ENCODE peak calls at places on chromosomes 2 and 18, in ten cellular contexts. One of them, this sample, is unnamed. For H3K27me3, the result is how much of the 10 kb centered on the place peaks cover.

GRCh38 chr18:50879302-50880107 is 587 bp downstream of the ME2 start:
- DNase-seq in PC-3: peak
- DNase-seq in thoracic aorta: no peak
- DNase-seq in hepatocyte: no peak
- DNase-seq in heart left ventricle: no peak
- DNase-seq in MM.1S: peak
- DNase-seq in IMR-90: peak
- DNase-seq in uterus: peak
- DNase-seq in right lobe of liver: no peak
- DNase-seq in left lung: peak
- DNase-seq in this sample: peak

GRCh38 chr2:215796160-215796559 is 217.2 kb downstream of the MREG start:
- DNase-seq in MM.1S: no peak
- DNase-seq in thoracic aorta: no peak
- DNase-seq in right lobe of liver: no peak
- DNase-seq in hepatocyte: no peak
- DNase-seq in PC-3: peak
- DNase-seq in uterus: peak
- DNase-seq in left lung: no peak
- DNase-seq in IMR-90: peak
- DNase-seq in heart left ventricle: no peak
- DNase-seq in this sample: no peak

GRCh38 chr18:8106603-8107002 is 502.6 kb upstream of the RAB12 start:
- DNase-seq in thoracic aorta: no peak
- DNase-seq in IMR-90: no peak
- DNase-seq in heart left ventricle: no peak
- DNase-seq in right lobe of liver: no peak
- DNase-seq in PC-3: no peak
- DNase-seq in uterus: no peak
- DNase-seq in MM.1S: no peak
- DNase-seq in left lung: no peak
- DNase-seq in hepatocyte: no peak
- DNase-seq in this sample: no peak

GRCh38 chr2:149733936-149734685 is 146.5 kb upstream of the MMADHC start:
- DNase-seq in thoracic aorta: no peak
- DNase-seq in MM.1S: no peak
- DNase-seq in left lung: no peak
- DNase-seq in PC-3: peak
- DNase-seq in heart left ventricle: no peak
- DNase-seq in IMR-90: peak
- DNase-seq in uterus: no peak
- DNase-seq in hepatocyte: peak
- DNase-seq in right lobe of liver: no peak
- DNase-seq in this sample: no peak

GRCh38 chr2:1992280-1992679 is 248.0 kb upstream of the PXDN start:
- DNase-seq in hepatocyte: no peak
- DNase-seq in right lobe of liver: peak
- DNase-seq in thoracic aorta: no peak
- DNase-seq in uterus: no peak
- DNase-seq in MM.1S: no peak
- DNase-seq in heart left ventricle: no peak
- DNase-seq in PC-3: no peak
- DNase-seq in left lung: no peak
- DNase-seq in IMR-90: no peak
- DNase-seq in this sample: no peak

GRCh38 chr2:3606028-3606369 is 11.1 kb downstream of the COLEC11 start:
- DNase-seq in MM.1S: no peak
- DNase-seq in IMR-90: no peak
- DNase-seq in hepatocyte: no peak
- DNase-seq in right lobe of liver: no peak
- DNase-seq in left lung: peak
- DNase-seq in PC-3: no peak
- DNase-seq in uterus: no peak
- DNase-seq in thoracic aorta: no peak
- DNase-seq in heart left ventricle: no peak
- DNase-seq in this sample: no peak

GRCh38 chr2:62774555-62775366 is 69.2 kb downstream of the EHBP1 start:
- DNase-seq in heart left ventricle: no peak
- DNase-seq in left lung: no peak
- DNase-seq in uterus: no peak
- DNase-seq in right lobe of liver: no peak
- DNase-seq in PC-3: peak
- DNase-seq in MM.1S: peak
- DNase-seq in IMR-90: peak
- DNase-seq in hepatocyte: peak
- DNase-seq in thoracic aorta: no peak
- DNase-seq in this sample: no peak

GRCh38 chr18:47260138-47260923 is 8.9 kb upstream of the SKOR2 start:
- DNase-seq in MM.1S: no peak
- DNase-seq in hepatocyte: peak
- DNase-seq in thoracic aorta: no peak
- DNase-seq in left lung: peak
- DNase-seq in IMR-90: peak
- DNase-seq in heart left ventricle: peak
- DNase-seq in uterus: no peak
- DNase-seq in right lobe of liver: peak
- DNase-seq in PC-3: peak
- DNase-seq in this sample: no peak

GRCh38 chr2:130726614-130727180 is 2.2 kb upstream of the GPR148 start:
- DNase-seq in IMR-90: no peak
- DNase-seq in left lung: peak
- DNase-seq in PC-3: no peak
- DNase-seq in hepatocyte: no peak
- DNase-seq in uterus: no peak
- DNase-seq in MM.1S: no peak
- DNase-seq in thoracic aorta: no peak
- DNase-seq in right lobe of liver: no peak
- DNase-seq in heart left ventricle: no peak
- DNase-seq in this sample: no peak

GRCh38 chr2:54947121-54947520 is 103.1 kb downstream of the RTN4 start:
- DNase-seq in right lobe of liver: no peak
- DNase-seq in PC-3: no peak
- DNase-seq in heart left ventricle: no peak
- DNase-seq in MM.1S: no peak
- DNase-seq in uterus: no peak
- DNase-seq in thoracic aorta: no peak
- DNase-seq in IMR-90: no peak
- DNase-seq in hepatocyte: no peak
- DNase-seq in left lung: no peak
- DNase-seq in this sample: no peak
- H3K27ac ChIP-seq in right lobe of liver: no peak
- H3K27ac ChIP-seq in PC-3: no peak
- H3K27ac ChIP-seq in heart left ventricle: no peak
- H3K27ac ChIP-seq in MM.1S: no peak
- H3K27ac ChIP-seq in uterus: no peak
- H3K27ac ChIP-seq in thoracic aorta: no peak
- H3K27ac ChIP-seq in IMR-90: no peak
- H3K27ac ChIP-seq in hepatocyte: no peak
- H3K27ac ChIP-seq in left lung: no peak
- H3K27ac ChIP-seq in this sample: no peak

GRCh38 chr2:222292113-222292737 is 6.6 kb downstream of the PAX3 start:
- DNase-seq in hepatocyte: no peak
- DNase-seq in heart left ventricle: no peak
- DNase-seq in IMR-90: no peak
- DNase-seq in MM.1S: no peak
- DNase-seq in uterus: no peak
- DNase-seq in thoracic aorta: no peak
- DNase-seq in left lung: no peak
- DNase-seq in right lobe of liver: no peak
- DNase-seq in PC-3: no peak
- DNase-seq in this sample: no peak
- H3K27me3 ChIP-seq in hepatocyte: half or more
- H3K27me3 ChIP-seq in heart left ventricle: half or more
- H3K27me3 ChIP-seq in IMR-90: half or more
- H3K27me3 ChIP-seq in MM.1S: under half
- H3K27me3 ChIP-seq in uterus: under half
- H3K27me3 ChIP-seq in thoracic aorta: under half
- H3K27me3 ChIP-seq in left lung: half or more
- H3K27me3 ChIP-seq in right lobe of liver: half or more
- H3K27me3 ChIP-seq in PC-3: half or more
- H3K27me3 ChIP-seq in this sample: half or more

GRCh38 chr2:30622452-30622851 is 175.4 kb downstream of the LCLAT1 start:
- DNase-seq in hepatocyte: no peak
- DNase-seq in uterus: no peak
- DNase-seq in PC-3: no peak
- DNase-seq in MM.1S: no peak
- DNase-seq in left lung: peak
- DNase-seq in heart left ventricle: no peak
- DNase-seq in right lobe of liver: no peak
- DNase-seq in IMR-90: no peak
- DNase-seq in thoracic aorta: no peak
- DNase-seq in this sample: no peak
- TF ChIP-seq CTCF in hepatocyte: no peak
- TF ChIP-seq CTCF in uterus: no peak
- TF ChIP-seq CTCF in PC-3: no peak
- TF ChIP-seq CTCF in MM.1S: no peak
- TF ChIP-seq CTCF in left lung: no peak
- TF ChIP-seq CTCF in heart left ventricle: no peak
- TF ChIP-seq CTCF in right lobe of liver: no peak
- TF ChIP-seq CTCF in IMR-90: no peak
- TF ChIP-seq CTCF in thoracic aorta: no peak
- TF ChIP-seq CTCF in this sample: no peak

GRCh38 chr2:47218066-47218581 is 63.0 kb upstream of the STPG4 start:
- DNase-seq in uterus: peak
- DNase-seq in IMR-90: no peak
- DNase-seq in right lobe of liver: no peak
- DNase-seq in PC-3: peak
- DNase-seq in hepatocyte: peak
- DNase-seq in MM.1S: no peak
- DNase-seq in left lung: no peak
- DNase-seq in heart left ventricle: no peak
- DNase-seq in thoracic aorta: no peak
- DNase-seq in this sample: no peak
- H3K27ac ChIP-seq in uterus: peak
- H3K27ac ChIP-seq in IMR-90: no peak
- H3K27ac ChIP-seq in right lobe of liver: no peak
- H3K27ac ChIP-seq in PC-3: no peak
- H3K27ac ChIP-seq in hepatocyte: peak
- H3K27ac ChIP-seq in MM.1S: no peak
- H3K27ac ChIP-seq in left lung: no peak
- H3K27ac ChIP-seq in heart left ventricle: no peak
- H3K27ac ChIP-seq in thoracic aorta: no peak
- H3K27ac ChIP-seq in this sample: no peak

GRCh38 chr2:176169181-176169580 is 12.1 kb downstream of the HOXD3 start:
- DNase-seq in IMR-90: no peak
- DNase-seq in left lung: peak
- DNase-seq in thoracic aorta: no peak
- DNase-seq in hepatocyte: no peak
- DNase-seq in uterus: no peak
- DNase-seq in PC-3: no peak
- DNase-seq in right lobe of liver: no peak
- DNase-seq in heart left ventricle: no peak
- DNase-seq in MM.1S: no peak
- DNase-seq in this sample: no peak
- H3K27me3 ChIP-seq in IMR-90: half or more
- H3K27me3 ChIP-seq in left lung: half or more
- H3K27me3 ChIP-seq in thoracic aorta: under half
- H3K27me3 ChIP-seq in hepatocyte: half or more
- H3K27me3 ChIP-seq in uterus: under half
- H3K27me3 ChIP-seq in PC-3: under half
- H3K27me3 ChIP-seq in right lobe of liver: half or more
- H3K27me3 ChIP-seq in heart left ventricle: half or more
- H3K27me3 ChIP-seq in MM.1S: under half
- H3K27me3 ChIP-seq in this sample: half or more

This sample was measured in CD4-positive, alpha-beta T cell.